ENCODE peak calls at places on chromosomes 2 and 18, in nine cellular contexts. One of them, this sample, is unnamed.

GRCh38 chr2:75493230-75493629 is 67.5 kb downstream of the EVA1A start:
- DNase-seq in stimulated activated CD4-positive, alpha-beta T cell treated with anti-CD3 and anti-CD28 coated beads, Interleukin-15, amount 100 ng/mL, for 1 hour: no peak
- DNase-seq in upper lobe of right lung: peak
- DNase-seq in mammary epithelial cell: no peak
- DNase-seq in effector CD4-positive, alpha-beta T cell: no peak
- DNase-seq in left lobe of liver: peak
- DNase-seq in breast epithelium: no peak
- DNase-seq in activated CD8-positive, alpha-beta memory T cell treated with anti-CD3 and anti-CD28 coated beads, Interleukin-2, amount 10 ng/mL, durations not matched to agents 7 days and 5 days: no peak
- DNase-seq in A549: no peak
- DNase-seq in this sample: peak

GRCh38 chr2:229642371-229642770 is 72.0 kb downstream of the DNER start:
- DNase-seq in stimulated activated CD4-positive, alpha-beta T cell treated with anti-CD3 and anti-CD28 coated beads, Interleukin-15, amount 100 ng/mL, for 1 hour: no peak
- DNase-seq in upper lobe of right lung: no peak
- DNase-seq in mammary epithelial cell: peak
- DNase-seq in effector CD4-positive, alpha-beta T cell: no peak
- DNase-seq in left lobe of liver: peak
- DNase-seq in breast epithelium: no peak
- DNase-seq in activated CD8-positive, alpha-beta memory T cell treated with anti-CD3 and anti-CD28 coated beads, Interleukin-2, amount 10 ng/mL, durations not matched to agents 7 days and 5 days: no peak
- DNase-seq in A549: no peak
- DNase-seq in this sample: no peak

GRCh38 chr2:232611559-232612218 is 21.7 kb upstream of the EFHD1 start:
- DNase-seq in stimulated activated CD4-positive, alpha-beta T cell treated with anti-CD3 and anti-CD28 coated beads, Interleukin-15, amount 100 ng/mL, for 1 hour: peak
- DNase-seq in upper lobe of right lung: peak
- DNase-seq in mammary epithelial cell: peak
- DNase-seq in effector CD4-positive, alpha-beta T cell: peak
- DNase-seq in left lobe of liver: peak
- DNase-seq in breast epithelium: peak
- DNase-seq in activated CD8-positive, alpha-beta memory T cell treated with anti-CD3 and anti-CD28 coated beads, Interleukin-2, amount 10 ng/mL, durations not matched to agents 7 days and 5 days: peak
- DNase-seq in A549: peak
- DNase-seq in this sample: peak

GRCh38 chr18:8814206-8814605 is 108.8 kb downstream of the MTCL1 start:
- DNase-seq in stimulated activated CD4-positive, alpha-beta T cell treated with anti-CD3 and anti-CD28 coated beads, Interleukin-15, amount 100 ng/mL, for 1 hour: no peak
- DNase-seq in upper lobe of right lung: no peak
- DNase-seq in mammary epithelial cell: no peak
- DNase-seq in effector CD4-positive, alpha-beta T cell: no peak
- DNase-seq in left lobe of liver: no peak
- DNase-seq in breast epithelium: no peak
- DNase-seq in activated CD8-positive, alpha-beta memory T cell treated with anti-CD3 and anti-CD28 coated beads, Interleukin-2, amount 10 ng/mL, durations not matched to agents 7 days and 5 days: no peak
- DNase-seq in A549: no peak
- DNase-seq in this sample: no peak

GRCh38 chr2:24652265-24653232 is 140.6 kb downstream of the PTRHD1 start:
- DNase-seq in stimulated activated CD4-positive, alpha-beta T cell treated with anti-CD3 and anti-CD28 coated beads, Interleukin-15, amount 100 ng/mL, for 1 hour: no peak
- DNase-seq in upper lobe of right lung: no peak
- DNase-seq in mammary epithelial cell: no peak
- DNase-seq in effector CD4-positive, alpha-beta T cell: no peak
- DNase-seq in left lobe of liver: no peak
- DNase-seq in breast epithelium: no peak
- DNase-seq in activated CD8-positive, alpha-beta memory T cell treated with anti-CD3 and anti-CD28 coated beads, Interleukin-2, amount 10 ng/mL, durations not matched to agents 7 days and 5 days: no peak
- DNase-seq in A549: no peak
- DNase-seq in this sample: no peak

GRCh38 chr2:107932483-107932882 is 53.8 kb upstream of the SLC5A7 start:
- DNase-seq in stimulated activated CD4-positive, alpha-beta T cell treated with anti-CD3 and anti-CD28 coated beads, Interleukin-15, amount 100 ng/mL, for 1 hour: no peak
- DNase-seq in upper lobe of right lung: no peak
- DNase-seq in mammary epithelial cell: peak
- DNase-seq in effector CD4-positive, alpha-beta T cell: no peak
- DNase-seq in left lobe of liver: no peak
- DNase-seq in breast epithelium: no peak
- DNase-seq in activated CD8-positive, alpha-beta memory T cell treated with anti-CD3 and anti-CD28 coated beads, Interleukin-2, amount 10 ng/mL, durations not matched to agents 7 days and 5 days: no peak
- DNase-seq in A549: no peak
- DNase-seq in this sample: no peak

GRCh38 chr2:156589381-156590079 is 153.4 kb downstream of the GPD2 start:
- DNase-seq in stimulated activated CD4-positive, alpha-beta T cell treated with anti-CD3 and anti-CD28 coated beads, Interleukin-15, amount 100 ng/mL, for 1 hour: no peak
- DNase-seq in upper lobe of right lung: no peak
- DNase-seq in mammary epithelial cell: peak
- DNase-seq in effector CD4-positive, alpha-beta T cell: no peak
- DNase-seq in left lobe of liver: no peak
- DNase-seq in breast epithelium: no peak
- DNase-seq in activated CD8-positive, alpha-beta memory T cell treated with anti-CD3 and anti-CD28 coated beads, Interleukin-2, amount 10 ng/mL, durations not matched to agents 7 days and 5 days: no peak
- DNase-seq in A549: peak
- DNase-seq in this sample: no peak

GRCh38 chr2:209662091-209662490 is 109.5 kb upstream of the UNC80 start:
- DNase-seq in stimulated activated CD4-positive, alpha-beta T cell treated with anti-CD3 and anti-CD28 coated beads, Interleukin-15, amount 100 ng/mL, for 1 hour: no peak
- DNase-seq in upper lobe of right lung: no peak
- DNase-seq in mammary epithelial cell: no peak
- DNase-seq in effector CD4-positive, alpha-beta T cell: no peak
- DNase-seq in left lobe of liver: no peak
- DNase-seq in breast epithelium: no peak
- DNase-seq in activated CD8-positive, alpha-beta memory T cell treated with anti-CD3 and anti-CD28 coated beads, Interleukin-2, amount 10 ng/mL, durations not matched to agents 7 days and 5 days: no peak
- DNase-seq in A549: no peak
- DNase-seq in this sample: no peak

GRCh38 chr2:236196366-236196765 is 28.2 kb upstream of the GBX2 start:
- DNase-seq in stimulated activated CD4-positive, alpha-beta T cell treated with anti-CD3 and anti-CD28 coated beads, Interleukin-15, amount 100 ng/mL, for 1 hour: no peak
- DNase-seq in upper lobe of right lung: no peak
- DNase-seq in mammary epithelial cell: no peak
- DNase-seq in effector CD4-positive, alpha-beta T cell: no peak
- DNase-seq in left lobe of liver: no peak
- DNase-seq in breast epithelium: no peak
- DNase-seq in activated CD8-positive, alpha-beta memory T cell treated with anti-CD3 and anti-CD28 coated beads, Interleukin-2, amount 10 ng/mL, durations not matched to agents 7 days and 5 days: no peak
- DNase-seq in A549: no peak
- DNase-seq in this sample: no peak

GRCh38 chr2:111983478-111984212 is 71.4 kb upstream of the TMEM87B start:
- DNase-seq in stimulated activated CD4-positive, alpha-beta T cell treated with anti-CD3 and anti-CD28 coated beads, Interleukin-15, amount 100 ng/mL, for 1 hour: no peak
- DNase-seq in upper lobe of right lung: no peak
- DNase-seq in mammary epithelial cell: no peak
- DNase-seq in effector CD4-positive, alpha-beta T cell: no peak
- DNase-seq in left lobe of liver: no peak
- DNase-seq in breast epithelium: no peak
- DNase-seq in activated CD8-positive, alpha-beta memory T cell treated with anti-CD3 and anti-CD28 coated beads, Interleukin-2, amount 10 ng/mL, durations not matched to agents 7 days and 5 days: no peak
- DNase-seq in A549: no peak
- DNase-seq in this sample: no peak

GRCh38 chr2:234032301-234032856 is 18.1 kb upstream of the SPP2 start:
- DNase-seq in stimulated activated CD4-positive, alpha-beta T cell treated with anti-CD3 and anti-CD28 coated beads, Interleukin-15, amount 100 ng/mL, for 1 hour: no peak
- DNase-seq in upper lobe of right lung: no peak
- DNase-seq in mammary epithelial cell: peak
- DNase-seq in effector CD4-positive, alpha-beta T cell: peak
- DNase-seq in left lobe of liver: no peak
- DNase-seq in breast epithelium: no peak
- DNase-seq in activated CD8-positive, alpha-beta memory T cell treated with anti-CD3 and anti-CD28 coated beads, Interleukin-2, amount 10 ng/mL, durations not matched to agents 7 days and 5 days: peak
- DNase-seq in A549: no peak
- DNase-seq in this sample: no peak

GRCh38 chr2:72035518-72036172 is 112.0 kb downstream of the CYP26B1 start:
- DNase-seq in stimulated activated CD4-positive, alpha-beta T cell treated with anti-CD3 and anti-CD28 coated beads, Interleukin-15, amount 100 ng/mL, for 1 hour: no peak
- DNase-seq in upper lobe of right lung: peak
- DNase-seq in mammary epithelial cell: peak
- DNase-seq in effector CD4-positive, alpha-beta T cell: no peak
- DNase-seq in left lobe of liver: no peak
- DNase-seq in breast epithelium: no peak
- DNase-seq in activated CD8-positive, alpha-beta memory T cell treated with anti-CD3 and anti-CD28 coated beads, Interleukin-2, amount 10 ng/mL, durations not matched to agents 7 days and 5 days: no peak
- DNase-seq in A549: no peak
- DNase-seq in this sample: no peak

GRCh38 chr2:230888824-230889400 is 24.2 kb downstream of the ITM2C start:
- DNase-seq in stimulated activated CD4-positive, alpha-beta T cell treated with anti-CD3 and anti-CD28 coated beads, Interleukin-15, amount 100 ng/mL, for 1 hour: no peak
- DNase-seq in upper lobe of right lung: peak
- DNase-seq in mammary epithelial cell: no peak
- DNase-seq in effector CD4-positive, alpha-beta T cell: no peak
- DNase-seq in left lobe of liver: no peak
- DNase-seq in breast epithelium: no peak
- DNase-seq in activated CD8-positive, alpha-beta memory T cell treated with anti-CD3 and anti-CD28 coated beads, Interleukin-2, amount 10 ng/mL, durations not matched to agents 7 days and 5 days: no peak
- DNase-seq in A549: no peak
- DNase-seq in this sample: peak

GRCh38 chr2:240532032-240532775 is 25.6 kb downstream of the ANKMY1 start:
- DNase-seq in stimulated activated CD4-positive, alpha-beta T cell treated with anti-CD3 and anti-CD28 coated beads, Interleukin-15, amount 100 ng/mL, for 1 hour: no peak
- DNase-seq in upper lobe of right lung: no peak
- DNase-seq in mammary epithelial cell: no peak
- DNase-seq in effector CD4-positive, alpha-beta T cell: no peak
- DNase-seq in left lobe of liver: no peak
- DNase-seq in breast epithelium: no peak
- DNase-seq in activated CD8-positive, alpha-beta memory T cell treated with anti-CD3 and anti-CD28 coated beads, Interleukin-2, amount 10 ng/mL, durations not matched to agents 7 days and 5 days: no peak
- DNase-seq in A549: no peak
- DNase-seq in this sample: no peak

GRCh38 chr2:219547621-219548020 is 3.8 kb downstream of the TMEM198 start:
- DNase-seq in stimulated activated CD4-positive, alpha-beta T cell treated with anti-CD3 and anti-CD28 coated beads, Interleukin-15, amount 100 ng/mL, for 1 hour: no peak
- DNase-seq in upper lobe of right lung: no peak
- DNase-seq in mammary epithelial cell: no peak
- DNase-seq in effector CD4-positive, alpha-beta T cell: no peak
- DNase-seq in left lobe of liver: no peak
- DNase-seq in breast epithelium: no peak
- DNase-seq in activated CD8-positive, alpha-beta memory T cell treated with anti-CD3 and anti-CD28 coated beads, Interleukin-2, amount 10 ng/mL, durations not matched to agents 7 days and 5 days: no peak
- DNase-seq in A549: no peak
- DNase-seq in this sample: no peak

GRCh38 chr2:166653185-166653813 is 159.2 kb upstream of the SCN7A start:
- DNase-seq in stimulated activated CD4-positive, alpha-beta T cell treated with anti-CD3 and anti-CD28 coated beads, Interleukin-15, amount 100 ng/mL, for 1 hour: no peak
- DNase-seq in upper lobe of right lung: no peak
- DNase-seq in mammary epithelial cell: peak
- DNase-seq in effector CD4-positive, alpha-beta T cell: no peak
- DNase-seq in left lobe of liver: no peak
- DNase-seq in breast epithelium: no peak
- DNase-seq in activated CD8-positive, alpha-beta memory T cell treated with anti-CD3 and anti-CD28 coated beads, Interleukin-2, amount 10 ng/mL, durations not matched to agents 7 days and 5 days: no peak
- DNase-seq in A549: no peak
- DNase-seq in this sample: no peak

GRCh38 chr2:33108483-33109443 is 162.0 kb downstream of the LTBP1 start:
- DNase-seq in stimulated activated CD4-positive, alpha-beta T cell treated with anti-CD3 and anti-CD28 coated beads, Interleukin-15, amount 100 ng/mL, for 1 hour: no peak
- DNase-seq in upper lobe of right lung: no peak
- DNase-seq in mammary epithelial cell: peak
- DNase-seq in effector CD4-positive, alpha-beta T cell: no peak
- DNase-seq in left lobe of liver: no peak
- DNase-seq in breast epithelium: no peak
- DNase-seq in activated CD8-positive, alpha-beta memory T cell treated with anti-CD3 and anti-CD28 coated beads, Interleukin-2, amount 10 ng/mL, durations not matched to agents 7 days and 5 days: no peak
- DNase-seq in A549: no peak
- DNase-seq in this sample: no peak

GRCh38 chr2:171858397-171858958 is 35.6 kb downstream of the SLC25A12 start:
- DNase-seq in stimulated activated CD4-positive, alpha-beta T cell treated with anti-CD3 and anti-CD28 coated beads, Interleukin-15, amount 100 ng/mL, for 1 hour: no peak
- DNase-seq in upper lobe of right lung: no peak
- DNase-seq in mammary epithelial cell: no peak
- DNase-seq in effector CD4-positive, alpha-beta T cell: no peak
- DNase-seq in left lobe of liver: no peak
- DNase-seq in breast epithelium: no peak
- DNase-seq in activated CD8-positive, alpha-beta memory T cell treated with anti-CD3 and anti-CD28 coated beads, Interleukin-2, amount 10 ng/mL, durations not matched to agents 7 days and 5 days: no peak
- DNase-seq in A549: no peak
- DNase-seq in this sample: no peak

GRCh38 chr2:172445851-172446250 is 18.5 kb downstream of the ITGA6 start:
- DNase-seq in stimulated activated CD4-positive, alpha-beta T cell treated with anti-CD3 and anti-CD28 coated beads, Interleukin-15, amount 100 ng/mL, for 1 hour: no peak
- DNase-seq in upper lobe of right lung: no peak
- DNase-seq in mammary epithelial cell: no peak
- DNase-seq in effector CD4-positive, alpha-beta T cell: no peak
- DNase-seq in left lobe of liver: no peak
- DNase-seq in breast epithelium: no peak
- DNase-seq in activated CD8-positive, alpha-beta memory T cell treated with anti-CD3 and anti-CD28 coated beads, Interleukin-2, amount 10 ng/mL, durations not matched to agents 7 days and 5 days: no peak
- DNase-seq in A549: no peak
- DNase-seq in this sample: no peak

GRCh38 chr2:59277656-59278055 is 1036.5 kb upstream of the FANCL start:
- DNase-seq in stimulated activated CD4-positive, alpha-beta T cell treated with anti-CD3 and anti-CD28 coated beads, Interleukin-15, amount 100 ng/mL, for 1 hour: no peak
- DNase-seq in upper lobe of right lung: no peak
- DNase-seq in mammary epithelial cell: no peak
- DNase-seq in effector CD4-positive, alpha-beta T cell: no peak
- DNase-seq in left lobe of liver: no peak
- DNase-seq in breast epithelium: no peak
- DNase-seq in activated CD8-positive, alpha-beta memory T cell treated with anti-CD3 and anti-CD28 coated beads, Interleukin-2, amount 10 ng/mL, durations not matched to agents 7 days and 5 days: no peak
- DNase-seq in A549: no peak
- DNase-seq in this sample: no peak

GRCh38 chr2:6794484-6794883 is 71.2 kb downstream of the CMPK2 start:
- DNase-seq in stimulated activated CD4-positive, alpha-beta T cell treated with anti-CD3 and anti-CD28 coated beads, Interleukin-15, amount 100 ng/mL, for 1 hour: no peak
- DNase-seq in upper lobe of right lung: no peak
- DNase-seq in mammary epithelial cell: no peak
- DNase-seq in effector CD4-positive, alpha-beta T cell: no peak
- DNase-seq in left lobe of liver: no peak
- DNase-seq in breast epithelium: no peak
- DNase-seq in activated CD8-positive, alpha-beta memory T cell treated with anti-CD3 and anti-CD28 coated beads, Interleukin-2, amount 10 ng/mL, durations not matched to agents 7 days and 5 days: no peak
- DNase-seq in A549: no peak
- DNase-seq in this sample: no peak

GRCh38 chr2:128291161-128291843 is 27.4 kb downstream of the HS6ST1 start:
- DNase-seq in stimulated activated CD4-positive, alpha-beta T cell treated with anti-CD3 and anti-CD28 coated beads, Interleukin-15, amount 100 ng/mL, for 1 hour: no peak
- DNase-seq in upper lobe of right lung: no peak
- DNase-seq in mammary epithelial cell: no peak
- DNase-seq in effector CD4-positive, alpha-beta T cell: no peak
- DNase-seq in left lobe of liver: no peak
- DNase-seq in breast epithelium: no peak
- DNase-seq in activated CD8-positive, alpha-beta memory T cell treated with anti-CD3 and anti-CD28 coated beads, Interleukin-2, amount 10 ng/mL, durations not matched to agents 7 days and 5 days: no peak
- DNase-seq in A549: no peak
- DNase-seq in this sample: no peak

GRCh38 chr2:109555346-109555900 is 58.3 kb downstream of the SEPTIN10 start:
- DNase-seq in stimulated activated CD4-positive, alpha-beta T cell treated with anti-CD3 and anti-CD28 coated beads, Interleukin-15, amount 100 ng/mL, for 1 hour: no peak
- DNase-seq in upper lobe of right lung: no peak
- DNase-seq in mammary epithelial cell: no peak
- DNase-seq in effector CD4-positive, alpha-beta T cell: no peak
- DNase-seq in left lobe of liver: no peak
- DNase-seq in breast epithelium: no peak
- DNase-seq in activated CD8-positive, alpha-beta memory T cell treated with anti-CD3 and anti-CD28 coated beads, Interleukin-2, amount 10 ng/mL, durations not matched to agents 7 days and 5 days: no peak
- DNase-seq in A549: no peak
- DNase-seq in this sample: no peak

GRCh38 chr2:150811259-150811912 is 323.9 kb upstream of the RND3 start:
- DNase-seq in stimulated activated CD4-positive, alpha-beta T cell treated with anti-CD3 and anti-CD28 coated beads, Interleukin-15, amount 100 ng/mL, for 1 hour: no peak
- DNase-seq in upper lobe of right lung: no peak
- DNase-seq in mammary epithelial cell: no peak
- DNase-seq in effector CD4-positive, alpha-beta T cell: no peak
- DNase-seq in left lobe of liver: no peak
- DNase-seq in breast epithelium: no peak
- DNase-seq in activated CD8-positive, alpha-beta memory T cell treated with anti-CD3 and anti-CD28 coated beads, Interleukin-2, amount 10 ng/mL, durations not matched to agents 7 days and 5 days: no peak
- DNase-seq in A549: no peak
- DNase-seq in this sample: no peak

GRCh38 chr2:20702563-20702962 is 35.6 kb downstream of the GDF7 start:
- DNase-seq in stimulated activated CD4-positive, alpha-beta T cell treated with anti-CD3 and anti-CD28 coated beads, Interleukin-15, amount 100 ng/mL, for 1 hour: no peak
- DNase-seq in upper lobe of right lung: no peak
- DNase-seq in mammary epithelial cell: no peak
- DNase-seq in effector CD4-positive, alpha-beta T cell: no peak
- DNase-seq in left lobe of liver: no peak
- DNase-seq in breast epithelium: no peak
- DNase-seq in activated CD8-positive, alpha-beta memory T cell treated with anti-CD3 and anti-CD28 coated beads, Interleukin-2, amount 10 ng/mL, durations not matched to agents 7 days and 5 days: no peak
- DNase-seq in A549: no peak
- DNase-seq in this sample: no peak

GRCh38 chr2:156037472-156037871 is 295.0 kb downstream of the NR4A2 start:
- DNase-seq in stimulated activated CD4-positive, alpha-beta T cell treated with anti-CD3 and anti-CD28 coated beads, Interleukin-15, amount 100 ng/mL, for 1 hour: no peak
- DNase-seq in upper lobe of right lung: no peak
- DNase-seq in mammary epithelial cell: no peak
- DNase-seq in effector CD4-positive, alpha-beta T cell: no peak
- DNase-seq in left lobe of liver: no peak
- DNase-seq in breast epithelium: no peak
- DNase-seq in activated CD8-positive, alpha-beta memory T cell treated with anti-CD3 and anti-CD28 coated beads, Interleukin-2, amount 10 ng/mL, durations not matched to agents 7 days and 5 days: no peak
- DNase-seq in A549: no peak
- DNase-seq in this sample: no peak

GRCh38 chr18:48136051-48136543 is 205.6 kb upstream of the SMAD2 start:
- DNase-seq in stimulated activated CD4-positive, alpha-beta T cell treated with anti-CD3 and anti-CD28 coated beads, Interleukin-15, amount 100 ng/mL, for 1 hour: no peak
- DNase-seq in upper lobe of right lung: no peak
- DNase-seq in mammary epithelial cell: no peak
- DNase-seq in effector CD4-positive, alpha-beta T cell: no peak
- DNase-seq in left lobe of liver: peak
- DNase-seq in breast epithelium: no peak
- DNase-seq in activated CD8-positive, alpha-beta memory T cell treated with anti-CD3 and anti-CD28 coated beads, Interleukin-2, amount 10 ng/mL, durations not matched to agents 7 days and 5 days: no peak
- DNase-seq in A549: no peak
- DNase-seq in this sample: peak

GRCh38 chr2:166917433-166917832 is 29.2 kb downstream of the XIRP2 start:
- DNase-seq in stimulated activated CD4-positive, alpha-beta T cell treated with anti-CD3 and anti-CD28 coated beads, Interleukin-15, amount 100 ng/mL, for 1 hour: no peak
- DNase-seq in upper lobe of right lung: no peak
- DNase-seq in mammary epithelial cell: no peak
- DNase-seq in effector CD4-positive, alpha-beta T cell: no peak
- DNase-seq in left lobe of liver: no peak
- DNase-seq in breast epithelium: no peak
- DNase-seq in activated CD8-positive, alpha-beta memory T cell treated with anti-CD3 and anti-CD28 coated beads, Interleukin-2, amount 10 ng/mL, durations not matched to agents 7 days and 5 days: no peak
- DNase-seq in A549: no peak
- DNase-seq in this sample: no peak

GRCh38 chr2:27920148-27920885 is 29.8 kb downstream of the BABAM2 start:
- DNase-seq in stimulated activated CD4-positive, alpha-beta T cell treated with anti-CD3 and anti-CD28 coated beads, Interleukin-15, amount 100 ng/mL, for 1 hour: no peak
- DNase-seq in upper lobe of right lung: no peak
- DNase-seq in mammary epithelial cell: no peak
- DNase-seq in effector CD4-positive, alpha-beta T cell: no peak
- DNase-seq in left lobe of liver: no peak
- DNase-seq in breast epithelium: no peak
- DNase-seq in activated CD8-positive, alpha-beta memory T cell treated with anti-CD3 and anti-CD28 coated beads, Interleukin-2, amount 10 ng/mL, durations not matched to agents 7 days and 5 days: no peak
- DNase-seq in A549: peak
- DNase-seq in this sample: no peak

GRCh38 chr2:1503471-1504310 is 90.4 kb downstream of the TPO start:
- DNase-seq in stimulated activated CD4-positive, alpha-beta T cell treated with anti-CD3 and anti-CD28 coated beads, Interleukin-15, amount 100 ng/mL, for 1 hour: no peak
- DNase-seq in upper lobe of right lung: peak
- DNase-seq in mammary epithelial cell: no peak
- DNase-seq in effector CD4-positive, alpha-beta T cell: no peak
- DNase-seq in left lobe of liver: no peak
- DNase-seq in breast epithelium: no peak
- DNase-seq in activated CD8-positive, alpha-beta memory T cell treated with anti-CD3 and anti-CD28 coated beads, Interleukin-2, amount 10 ng/mL, durations not matched to agents 7 days and 5 days: no peak
- DNase-seq in A549: no peak
- DNase-seq in this sample: peak

GRCh38 chr2:15582645-15583340 is 8.9 kb upstream of the DDX1 start:
- DNase-seq in stimulated activated CD4-positive, alpha-beta T cell treated with anti-CD3 and anti-CD28 coated beads, Interleukin-15, amount 100 ng/mL, for 1 hour: no peak
- DNase-seq in upper lobe of right lung: no peak
- DNase-seq in mammary epithelial cell: no peak
- DNase-seq in effector CD4-positive, alpha-beta T cell: no peak
- DNase-seq in left lobe of liver: no peak
- DNase-seq in breast epithelium: no peak
- DNase-seq in activated CD8-positive, alpha-beta memory T cell treated with anti-CD3 and anti-CD28 coated beads, Interleukin-2, amount 10 ng/mL, durations not matched to agents 7 days and 5 days: no peak
- DNase-seq in A549: no peak
- DNase-seq in this sample: no peak